ENCODE peak calls at places on chromosomes 3 and 15, in four cellular contexts. G, M, Q and N are unnamed samples.

GRCh38 chr3:8371085-8371551 is 130.5 kb upstream of the LMCD1 start:
- DNase-seq in M (no peak), G (peak), Q (no peak), N (no peak)

GRCh38 chr15:90291679-90292356 is 26.3 kb downstream of the NGRN start:
- DNase-seq in Q (peak), G (peak), M (no peak), N (no peak)

GRCh38 chr15:33844597-33844996 is 123.7 kb upstream of the CHRM5 start:
- DNase-seq in Q (no peak), G (peak), M (no peak), N (no peak)

GRCh38 chr15:92650256-92650655 is 5.3 kb downstream of the FAM174B start:
- DNase-seq in Q (no peak), G (no peak), M (no peak), N (peak)

GRCh38 chr3:138440137-138440536 is 5.7 kb downstream of the ESYT3 start:
- DNase-seq in G (no peak), M (no peak), Q (no peak), N (no peak)

GRCh38 chr15:23567921-23568320 is 2.4 kb downstream of the MKRN3 start:
- DNase-seq in M (no peak), G (no peak), Q (no peak), N (no peak)

GRCh38 chr3:72625616-72626337 is 222.5 kb downstream of the SHQ1 start:
- DNase-seq in Q (no peak), M (no peak), G (peak), N (no peak)

GRCh38 chr3:169148448-169149348 is 514.8 kb downstream of the MECOM start:
- DNase-seq in G (peak), M (no peak), Q (peak), N (no peak)

GRCh38 chr3:184651945-184652344 is 59.9 kb downstream of the MAGEF1 start:
- DNase-seq in G (peak), M (no peak), Q (peak), N (no peak)

GRCh38 chr3:31116651-31117050 is 222.2 kb upstream of the GADL1 start:
- DNase-seq in M (no peak), G (peak), Q (no peak), N (no peak)

GRCh38 chr3:196227629-196228493 is 11.5 kb downstream of the SLC51A start:
- DNase-seq in Q (no peak), G (no peak), M (no peak), N (no peak)
- TF ChIP-seq CTCF in Q (no peak), G (no peak), M (no peak), N (no peak)

GRCh38 chr3:42490243-42490642 is 12.2 kb upstream of the VIPR1 start:
- DNase-seq in G (peak), M (no peak), Q (peak), N (peak)

GRCh38 chr3:42489937-42490227 is 12.6 kb upstream of the VIPR1 start:
- DNase-seq in Q (no peak), M (no peak), G (no peak), N (no peak)

GRCh38 chr3:42489116-42489936 is 13.1 kb upstream of the VIPR1 start:
- DNase-seq in M (no peak), G (no peak), Q (peak), N (peak)

GRCh38 chr3:42486814-42487569 is 15.5 kb upstream of the VIPR1 start:
- DNase-seq in M (no peak), Q (no peak), G (no peak), N (peak)

GRCh38 chr3:42488687-42489086 is 13.8 kb upstream of the VIPR1 start:
- DNase-seq in Q (no peak), M (no peak), G (no peak), N (peak)
- TF ChIP-seq CTCF in Q (no peak), M (no peak), G (no peak), N (no peak)

DNA sequence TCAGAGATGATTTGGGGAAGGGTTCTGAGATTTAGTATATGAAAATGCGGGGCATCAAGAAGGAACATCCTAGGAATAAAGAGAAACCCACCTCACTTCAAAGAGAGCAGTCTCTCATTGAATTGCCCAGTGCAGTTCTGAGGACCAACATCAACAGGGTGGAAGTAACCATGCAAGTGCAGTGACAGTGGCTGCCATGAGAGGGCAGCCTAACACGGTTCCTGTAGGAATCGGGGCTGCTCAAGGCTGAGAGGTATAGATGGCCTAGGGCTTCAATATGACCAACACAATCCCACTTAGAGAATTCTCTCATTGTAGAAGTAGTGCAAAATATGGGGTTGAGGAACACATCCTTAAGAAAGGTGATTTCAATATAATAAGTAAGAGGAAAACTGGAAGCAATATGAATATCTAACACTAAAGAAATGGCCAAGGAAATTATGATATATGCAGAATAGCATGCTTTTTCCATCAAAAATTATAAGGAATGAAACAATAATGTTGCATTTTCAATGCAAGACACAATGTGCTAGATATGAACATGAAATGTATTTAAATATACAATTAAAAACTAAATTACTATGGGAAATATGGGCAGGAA is 51.1 kb upstream of the ARRDC4 start:
- DNase-seq in M (peak), Q (peak), G (peak), N (no peak)
- TF ChIP-seq CTCF in M (peak), Q (peak), G (peak), N (peak)

GRCh38 chr15:28272587-28272986 is 49.4 kb downstream of the HERC2 start:
- DNase-seq in G (no peak), M (no peak), Q (no peak), N (no peak)

GRCh38 chr15:28274635-28275034 is 47.3 kb downstream of the HERC2 start:
- DNase-seq in Q (no peak), M (no peak), G (no peak), N (no peak)

GRCh38 chr15:28271697-28272250 is 50.2 kb downstream of the HERC2 start:
- DNase-seq in Q (no peak), M (no peak), G (no peak), N (no peak)

GRCh38 chr15:28274211-28274610 is 47.8 kb downstream of the HERC2 start:
- DNase-seq in M (no peak), G (no peak), Q (no peak), N (no peak)

DNA sequence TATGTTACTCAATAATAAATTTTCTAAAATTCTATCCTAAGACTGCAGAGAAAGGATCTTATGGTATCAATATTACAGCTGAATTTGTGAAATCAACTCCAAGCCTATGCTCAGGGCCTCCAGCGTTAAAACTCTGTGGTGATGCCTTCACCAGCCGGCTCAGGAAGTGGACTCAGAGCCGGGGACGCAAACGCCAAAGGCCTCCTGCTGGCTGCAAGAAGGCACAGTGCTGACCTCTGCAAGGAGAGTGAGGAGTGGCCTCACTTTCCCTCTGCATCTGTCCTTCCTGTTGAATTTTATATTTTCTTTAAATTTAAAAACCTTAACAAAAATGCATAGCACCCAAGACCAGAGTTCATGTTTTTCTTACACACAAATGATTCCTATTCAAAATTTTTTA is 48.5 kb downstream of the HERC2 start:
- DNase-seq in Q (no peak), M (no peak), G (no peak), N (no peak)
- TF ChIP-seq CTCF in Q (no peak), M (peak), G (no peak), N (peak)

GRCh38 chr3:118863731-118864322 is 170.8 kb downstream of the IGSF11 start:
- DNase-seq in M (no peak), G (no peak), Q (no peak), N (peak)
- TF ChIP-seq CTCF in M (peak), G (peak), Q (no peak), N (no peak)

GRCh38 chr15:44883219-44883900 is 73.1 kb upstream of the TERB2 start:
- DNase-seq in M (no peak), Q (no peak), G (no peak), N (no peak)
- TF ChIP-seq CTCF in M (no peak), Q (no peak), G (no peak), N (no peak)

DNA sequence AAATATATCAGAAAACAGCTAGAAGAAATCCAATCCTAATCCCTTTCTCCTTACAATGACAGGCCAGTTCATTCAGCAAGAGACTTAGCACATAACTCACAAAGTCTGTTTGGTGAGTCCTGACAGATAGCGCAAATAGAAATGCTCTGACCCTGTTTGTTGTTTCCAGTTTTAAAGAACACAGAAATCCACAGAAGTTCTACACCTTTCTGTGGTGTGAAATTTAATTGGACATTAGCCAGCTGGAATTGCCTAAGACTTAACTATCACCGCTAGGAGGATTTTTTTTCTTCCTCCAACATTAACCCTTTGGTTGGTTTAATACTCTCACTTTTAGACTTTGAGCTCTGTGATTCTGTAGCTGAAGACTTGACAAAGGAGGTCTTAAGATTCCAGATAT is 30.8 kb downstream of the HDC start:
- DNase-seq in G (no peak), Q (no peak), M (no peak), N (no peak)
- TF ChIP-seq CTCF in G (no peak), Q (no peak), M (no peak), N (no peak)

GRCh38 chr3:12046406-12046805 is 42.2 kb downstream of the SYN2 start:
- DNase-seq in G (peak), M (no peak), Q (no peak), N (no peak)
- TF ChIP-seq CTCF in G (peak), M (peak), Q (no peak), N (peak)

GRCh38 chr3:175226444-175226843 is 367.3 kb downstream of the NAALADL2 start:
- DNase-seq in G (no peak), Q (no peak), M (no peak), N (no peak)
- TF ChIP-seq CTCF in G (no peak), Q (no peak), M (no peak), N (no peak)

GRCh38 chr3:49131576-49131975 is 1.3 kb downstream of the LAMB2 start:
- DNase-seq in M (no peak), Q (no peak), G (no peak), N (no peak)

GRCh38 chr3:49133226-49133951 is 539 bp upstream of the LAMB2 start:
- DNase-seq in M (peak), Q (peak), G (peak), N (peak)

GRCh38 chr3:49132073-49132436 is 795 bp downstream of the LAMB2 start:
- DNase-seq in G (no peak), Q (no peak), M (no peak), N (no peak)

GRCh38 chr3:49131040-49131439 is 1.8 kb downstream of the LAMB2 start:
- DNase-seq in Q (no peak), M (no peak), G (no peak), N (no peak)

GRCh38 chr3:49132437-49133225 is at the start of gene LAMB2:
- DNase-seq in M (peak), G (peak), Q (peak), N (peak)
- TF ChIP-seq CTCF in M (no peak), G (no peak), Q (no peak), N (no peak)